ENCODE peak calls at places on chromosomes 7 and 10, in five cellular contexts. R is progenitor cell of endocrine pancreas, P is uterus, Z is heart left ventricle, E is heart right ventricle. N is an unnamed sample.

GRCh38 chr7:118590107-118590506 is 365.6 kb downstream of the ANKRD7 start:
- DNase-seq in R (no peak), P (no peak), E (no peak), Z (no peak), N (peak)

GRCh38 chr7:17299477-17299991 is 1.1 kb downstream of the AHR start:
- DNase-seq in P (no peak), Z (no peak), R (no peak), E (no peak), N (peak)

GRCh38 chr10:121690152-121690551 is 91.9 kb upstream of the FGFR2 start:
- DNase-seq in E (no peak), Z (no peak), R (no peak), P (no peak), N (no peak)

GRCh38 chr10:12729885-12730284 is 271.6 kb downstream of the CCDC3 start:
- DNase-seq in P (no peak), R (no peak), Z (no peak), E (no peak), N (peak)

GRCh38 chr10:133405844-133406527 is 12.0 kb downstream of the MTG1 start:
- DNase-seq in P (no peak), Z (no peak), E (no peak), R (no peak), N (no peak)

GRCh38 chr10:43190775-43191174 is 52.5 kb downstream of the CSGALNACT2 start:
- DNase-seq in Z (no peak), E (no peak), R (no peak), P (no peak), N (no peak)

GRCh38 chr7:26250239-26250638 is 41.4 kb upstream of the SNX10 start:
- DNase-seq in R (no peak), P (no peak), Z (no peak), E (no peak), N (no peak)

GRCh38 chr7:123024989-123025758 is 29.7 kb upstream of the TAS2R16 start:
- DNase-seq in Z (no peak), E (no peak), P (no peak), R (no peak), N (peak)

GRCh38 chr10:72250666-72251065 is 23.1 kb upstream of the DDIT4 start:
- DNase-seq in P (peak), Z (peak), R (no peak), E (peak), N (peak)

GRCh38 chr7:151895008-151895661 is 18.2 kb upstream of the PRKAG2 start:
- DNase-seq in R (no peak), P (no peak), E (no peak), Z (no peak), N (peak)

GRCh38 chr10:88831709-88832108 is 19.9 kb downstream of the ANKRD22 start:
- DNase-seq in P (no peak), E (no peak), Z (no peak), R (no peak), N (no peak)

GRCh38 chr10:99859585-99859984 is 77.1 kb downstream of the ABCC2 start:
- DNase-seq in E (no peak), P (no peak), R (no peak), Z (no peak), N (peak)
- TF ChIP-seq CTCF in E (no peak), P (no peak), R (peak), Z (no peak), N (no peak)

GRCh38 chr7:45938626-45939302 is 17.7 kb upstream of the IGFBP3 start:
- DNase-seq in P (no peak), R (no peak), E (no peak), Z (no peak), N (no peak)
- TF ChIP-seq CTCF in P (no peak), R (peak), E (no peak), Z (no peak), N (no peak)

GRCh38 chr7:134327896-134328295 is 11.2 kb upstream of the SLC35B4 start:
- DNase-seq in E (no peak), R (no peak), Z (no peak), P (peak), N (peak)
- TF ChIP-seq CTCF in E (no peak), R (peak), Z (peak), P (no peak), N (no peak)

GRCh38 chr7:29086545-29086944 is 59.8 kb downstream of the CPVL start:
- DNase-seq in R (no peak), Z (no peak), E (no peak), P (no peak), N (no peak)

GRCh38 chr7:29091121-29091601 is 55.2 kb downstream of the CPVL start:
- DNase-seq in P (peak), E (peak), Z (peak), R (no peak), N (no peak)

GRCh38 chr7:29087840-29088169 is 58.5 kb downstream of the CPVL start:
- DNase-seq in R (no peak), E (no peak), Z (no peak), P (no peak), N (no peak)

GRCh38 chr7:29095666-29096560 is 50.4 kb downstream of the CPVL start:
- DNase-seq in R (no peak), P (no peak), E (no peak), Z (no peak), N (no peak)

GRCh38 chr7:29091722-29092121 is 54.6 kb downstream of the CPVL start:
- DNase-seq in P (no peak), R (no peak), E (no peak), Z (no peak), N (no peak)
- TF ChIP-seq CTCF in P (no peak), R (no peak), E (peak), Z (no peak), N (no peak)

GRCh38 chr10:114664127-114664526 is 6.1 kb upstream of the ABLIM1 start:
- DNase-seq in P (no peak), R (no peak), E (no peak), Z (no peak), N (no peak)

GRCh38 chr10:114663631-114664030 is 5.6 kb upstream of the ABLIM1 start:
- DNase-seq in E (no peak), Z (no peak), R (no peak), P (no peak), N (no peak)

GRCh38 chr10:114665406-114665805 is 7.3 kb upstream of the ABLIM1 start:
- DNase-seq in P (no peak), E (no peak), Z (no peak), R (no peak), N (no peak)

GRCh38 chr10:114661212-114661611 is 3.1 kb upstream of the ABLIM1 start:
- DNase-seq in E (no peak), Z (no peak), R (no peak), P (no peak), N (no peak)

DNA sequence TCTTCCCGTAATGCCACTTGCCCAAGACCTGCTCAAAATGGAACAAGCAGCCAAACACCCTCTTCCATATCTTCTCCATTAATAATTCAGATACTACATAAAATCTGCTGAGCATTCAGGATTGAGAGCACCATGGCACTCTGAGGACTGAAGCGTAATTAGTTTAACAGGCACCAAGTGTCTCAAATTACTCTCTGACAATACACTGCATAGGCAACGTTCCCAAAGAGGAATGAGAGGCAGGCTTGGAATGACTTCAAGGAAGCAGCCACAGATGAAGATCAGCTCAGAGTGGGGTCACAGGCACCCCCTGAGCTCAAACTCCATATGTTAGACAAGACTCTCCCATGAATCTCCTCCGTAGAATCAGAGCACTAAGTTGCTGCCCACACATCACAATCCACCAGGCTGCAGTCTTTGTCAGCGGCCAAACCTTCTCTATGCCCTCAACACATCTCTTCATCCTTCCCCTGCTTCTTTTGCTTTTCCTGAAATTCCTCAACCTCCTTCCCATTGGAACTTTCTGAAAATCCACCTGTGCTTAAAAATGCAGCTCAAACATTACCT is 4.7 kb upstream of the ABLIM1 start:
- DNase-seq in P (no peak), Z (no peak), E (no peak), R (no peak), N (no peak)
- TF ChIP-seq CTCF in P (no peak), Z (no peak), E (no peak), R (no peak), N (no peak)

N was measured in MCF 10A.